ENCODE peak calls at places on chromosomes 2 and 18, in four cellular contexts. N is NCI-H2171; Q is EH; I is stimulated activated CD8-positive, alpha-beta memory T cell treated with anti-CD3 and anti-CD28 coated beads, Interleukin-12 subunit alpha, Interleukin-12 subunit beta, amount 100 ng/mL, for 4 hours. C is an unnamed sample.

GRCh38 chr2:97745474-97746172 is 32.2 kb downstream of the ZAP70 start:
- DNase-seq in Q (no peak), I (peak), N (peak), C (no peak)

GRCh38 chr2:10087360-10087759 is 7.1 kb upstream of the CYS1 start:
- DNase-seq in N (no peak), I (no peak), Q (no peak), C (no peak)

GRCh38 chr2:36993841-36994620 is 27.7 kb upstream of the STRN start:
- DNase-seq in N (no peak), Q (no peak), I (no peak), C (no peak)

GRCh38 chr18:79965119-79965902 is 868 bp downstream of the HSBP1L1 start:
- DNase-seq in I (no peak), Q (peak), N (no peak), C (peak)

GRCh38 chr2:73503992-73504570 is 118.4 kb downstream of the ALMS1 start:
- DNase-seq in Q (peak), N (no peak), I (no peak), C (no peak)

GRCh38 chr2:11850082-11850481 is 103.7 kb downstream of the LPIN1 start:
- DNase-seq in Q (no peak), I (no peak), N (no peak), C (no peak)

GRCh38 chr2:69601179-69601612 is 42.3 kb downstream of the AAK1 start:
- DNase-seq in N (no peak), Q (peak), I (no peak), C (peak)

GRCh38 chr2:126911111-126911796 is 12.6 kb downstream of the TEX51 start:
- DNase-seq in I (no peak), Q (no peak), N (no peak), C (no peak)

GRCh38 chr2:176132397-176133086 is 3.0 kb downstream of the HOXD8 start:
- DNase-seq in Q (peak), I (no peak), N (no peak), C (no peak)

GRCh38 chr18:56884511-56884910 is 233.4 kb downstream of the WDR7 start:
- DNase-seq in Q (no peak), N (peak), I (no peak), C (no peak)

GRCh38 chr2:206260427-206261012 is 13.9 kb upstream of the ZDBF2 start:
- DNase-seq in I (no peak), Q (peak), N (no peak), C (no peak)

GRCh38 chr2:134705861-134706586 is 12.8 kb downstream of the TMEM163 start:
- DNase-seq in Q (no peak), N (no peak), I (no peak), C (no peak)